ENCODE peak calls at places on chromosomes 13 and 19, in eight cellular contexts. One of them, this sample, is unnamed.

GRCh38 chr13:80382576-80382975 is 41.6 kb upstream of the SPRY2 start:
- DNase-seq in ELR: no peak
- DNase-seq in tibial artery: no peak
- DNase-seq in stimulated activated CD4-positive, alpha-beta T cell treated with anti-CD3 and anti-CD28 coated beads, TNF-alpha, amount 100 ng/mL, for 1 hour: no peak
- DNase-seq in H7: no peak
- DNase-seq in SJSA1: no peak
- DNase-seq in stimulated activated naive B cell treated with anti-CD40 and anti-IgM and Interleukin-4, amounts not matched to agents 10 μg/mL and 1 μg/mL and 100 μg/mL, for 72 hours: no peak
- DNase-seq in HL-60: no peak
- DNase-seq in this sample: no peak

GRCh38 chr19:29022165-29022564 is 190.8 kb downstream of the UQCRFS1 start:
- DNase-seq in stimulated activated naive B cell treated with anti-CD40 and anti-IgM and Interleukin-4, amounts not matched to agents 10 μg/mL and 1 μg/mL and 100 μg/mL, for 72 hours: no peak
- DNase-seq in stimulated activated CD4-positive, alpha-beta T cell treated with anti-CD3 and anti-CD28 coated beads, TNF-alpha, amount 100 ng/mL, for 1 hour: no peak
- DNase-seq in SJSA1: no peak
- DNase-seq in HL-60: no peak
- DNase-seq in tibial artery: no peak
- DNase-seq in H7: no peak
- DNase-seq in ELR: no peak
- DNase-seq in this sample: no peak

GRCh38 chr13:21542563-21542962 is 61.4 kb downstream of the MICU2 start:
- DNase-seq in stimulated activated naive B cell treated with anti-CD40 and anti-IgM and Interleukin-4, amounts not matched to agents 10 μg/mL and 1 μg/mL and 100 μg/mL, for 72 hours: no peak
- DNase-seq in ELR: no peak
- DNase-seq in H7: no peak
- DNase-seq in tibial artery: no peak
- DNase-seq in HL-60: no peak
- DNase-seq in SJSA1: no peak
- DNase-seq in stimulated activated CD4-positive, alpha-beta T cell treated with anti-CD3 and anti-CD28 coated beads, TNF-alpha, amount 100 ng/mL, for 1 hour: no peak
- DNase-seq in this sample: no peak

GRCh38 chr13:110812111-110812868 is 98.8 kb downstream of the ING1 start:
- DNase-seq in stimulated activated CD4-positive, alpha-beta T cell treated with anti-CD3 and anti-CD28 coated beads, TNF-alpha, amount 100 ng/mL, for 1 hour: no peak
- DNase-seq in HL-60: no peak
- DNase-seq in tibial artery: peak; percentile 66
- DNase-seq in H7: peak; percentile 90
- DNase-seq in ELR: no peak
- DNase-seq in stimulated activated naive B cell treated with anti-CD40 and anti-IgM and Interleukin-4, amounts not matched to agents 10 μg/mL and 1 μg/mL and 100 μg/mL, for 72 hours: no peak
- DNase-seq in SJSA1: no peak
- DNase-seq in this sample: no peak

GRCh38 chr19:6059996-6060599 is 50.2 kb downstream of the RFX2 start:
- DNase-seq in SJSA1: no peak
- DNase-seq in ELR: no peak
- DNase-seq in tibial artery: peak; percentile 47
- DNase-seq in H7: no peak
- DNase-seq in HL-60: no peak
- DNase-seq in stimulated activated naive B cell treated with anti-CD40 and anti-IgM and Interleukin-4, amounts not matched to agents 10 μg/mL and 1 μg/mL and 100 μg/mL, for 72 hours: no peak
- DNase-seq in stimulated activated CD4-positive, alpha-beta T cell treated with anti-CD3 and anti-CD28 coated beads, TNF-alpha, amount 100 ng/mL, for 1 hour: no peak
- DNase-seq in this sample: no peak

GRCh38 chr13:74132152-74132767 is 1.9 kb downstream of the KLF12 start:
- DNase-seq in H7: no peak
- DNase-seq in HL-60: no peak
- DNase-seq in SJSA1: peak; percentile 27
- DNase-seq in stimulated activated CD4-positive, alpha-beta T cell treated with anti-CD3 and anti-CD28 coated beads, TNF-alpha, amount 100 ng/mL, for 1 hour: no peak
- DNase-seq in tibial artery: no peak
- DNase-seq in stimulated activated naive B cell treated with anti-CD40 and anti-IgM and Interleukin-4, amounts not matched to agents 10 μg/mL and 1 μg/mL and 100 μg/mL, for 72 hours: no peak
- DNase-seq in ELR: peak; percentile 32
- DNase-seq in this sample: no peak

GRCh38 chr13:33279414-33279813 is 6.1 kb downstream of the STARD13 start:
- DNase-seq in SJSA1: no peak
- DNase-seq in H7: no peak
- DNase-seq in ELR: no peak
- DNase-seq in HL-60: no peak
- DNase-seq in stimulated activated CD4-positive, alpha-beta T cell treated with anti-CD3 and anti-CD28 coated beads, TNF-alpha, amount 100 ng/mL, for 1 hour: no peak
- DNase-seq in stimulated activated naive B cell treated with anti-CD40 and anti-IgM and Interleukin-4, amounts not matched to agents 10 μg/mL and 1 μg/mL and 100 μg/mL, for 72 hours: no peak
- DNase-seq in tibial artery: no peak
- DNase-seq in this sample: no peak

GRCh38 chr13:85347251-85347650 is 452.0 kb downstream of the SLITRK6 start:
- DNase-seq in stimulated activated naive B cell treated with anti-CD40 and anti-IgM and Interleukin-4, amounts not matched to agents 10 μg/mL and 1 μg/mL and 100 μg/mL, for 72 hours: no peak
- DNase-seq in H7: no peak
- DNase-seq in HL-60: no peak
- DNase-seq in stimulated activated CD4-positive, alpha-beta T cell treated with anti-CD3 and anti-CD28 coated beads, TNF-alpha, amount 100 ng/mL, for 1 hour: no peak
- DNase-seq in SJSA1: peak; percentile 82
- DNase-seq in ELR: peak; percentile 7
- DNase-seq in tibial artery: no peak
- DNase-seq in this sample: no peak

GRCh38 chr19:3970313-3970807 is 539 bp downstream of the DAPK3 start:
- DNase-seq in SJSA1: no peak
- DNase-seq in H7: no peak
- DNase-seq in stimulated activated naive B cell treated with anti-CD40 and anti-IgM and Interleukin-4, amounts not matched to agents 10 μg/mL and 1 μg/mL and 100 μg/mL, for 72 hours: no peak
- DNase-seq in stimulated activated CD4-positive, alpha-beta T cell treated with anti-CD3 and anti-CD28 coated beads, TNF-alpha, amount 100 ng/mL, for 1 hour: no peak
- DNase-seq in ELR: peak; percentile 22
- DNase-seq in HL-60: no peak
- DNase-seq in tibial artery: no peak
- DNase-seq in this sample: no peak

GRCh38 chr13:96834626-96835025 is 159.7 kb downstream of the OXGR1 start:
- DNase-seq in H7: no peak
- DNase-seq in SJSA1: no peak
- DNase-seq in stimulated activated CD4-positive, alpha-beta T cell treated with anti-CD3 and anti-CD28 coated beads, TNF-alpha, amount 100 ng/mL, for 1 hour: no peak
- DNase-seq in ELR: no peak
- DNase-seq in stimulated activated naive B cell treated with anti-CD40 and anti-IgM and Interleukin-4, amounts not matched to agents 10 μg/mL and 1 μg/mL and 100 μg/mL, for 72 hours: no peak
- DNase-seq in HL-60: no peak
- DNase-seq in tibial artery: no peak
- DNase-seq in this sample: no peak

GRCh38 chr19:57527136-57527881 is at the start of gene ZNF549:
- DNase-seq in ELR: peak; percentile 94
- DNase-seq in HL-60: peak; percentile 92
- DNase-seq in H7: peak; percentile 95
- DNase-seq in tibial artery: peak; percentile 93
- DNase-seq in SJSA1: peak; percentile 80
- DNase-seq in stimulated activated naive B cell treated with anti-CD40 and anti-IgM and Interleukin-4, amounts not matched to agents 10 μg/mL and 1 μg/mL and 100 μg/mL, for 72 hours: peak; percentile 87
- DNase-seq in stimulated activated CD4-positive, alpha-beta T cell treated with anti-CD3 and anti-CD28 coated beads, TNF-alpha, amount 100 ng/mL, for 1 hour: peak; percentile 63
- DNase-seq in this sample: no peak

GRCh38 chr19:12880551-12881171 is 588 bp downstream of the DNASE2 start:
- DNase-seq in SJSA1: no peak
- DNase-seq in tibial artery: peak; percentile 81
- DNase-seq in HL-60: no peak
- DNase-seq in ELR: peak; percentile 40
- DNase-seq in stimulated activated CD4-positive, alpha-beta T cell treated with anti-CD3 and anti-CD28 coated beads, TNF-alpha, amount 100 ng/mL, for 1 hour: no peak
- DNase-seq in stimulated activated naive B cell treated with anti-CD40 and anti-IgM and Interleukin-4, amounts not matched to agents 10 μg/mL and 1 μg/mL and 100 μg/mL, for 72 hours: peak; percentile 26
- DNase-seq in H7: peak; percentile 85
- DNase-seq in this sample: peak; percentile 46

GRCh38 chr13:109191422-109191821 is 562.0 kb downstream of the MYO16 start:
- DNase-seq in stimulated activated CD4-positive, alpha-beta T cell treated with anti-CD3 and anti-CD28 coated beads, TNF-alpha, amount 100 ng/mL, for 1 hour: no peak
- DNase-seq in H7: no peak
- DNase-seq in ELR: no peak
- DNase-seq in SJSA1: no peak
- DNase-seq in stimulated activated naive B cell treated with anti-CD40 and anti-IgM and Interleukin-4, amounts not matched to agents 10 μg/mL and 1 μg/mL and 100 μg/mL, for 72 hours: no peak
- DNase-seq in tibial artery: no peak
- DNase-seq in HL-60: no peak
- DNase-seq in this sample: no peak

GRCh38 chr19:46848389-46848788 is 2.3 kb downstream of the AP2S1 start:
- DNase-seq in ELR: no peak
- DNase-seq in stimulated activated CD4-positive, alpha-beta T cell treated with anti-CD3 and anti-CD28 coated beads, TNF-alpha, amount 100 ng/mL, for 1 hour: no peak
- DNase-seq in H7: no peak
- DNase-seq in tibial artery: no peak
- DNase-seq in SJSA1: no peak
- DNase-seq in HL-60: no peak
- DNase-seq in stimulated activated naive B cell treated with anti-CD40 and anti-IgM and Interleukin-4, amounts not matched to agents 10 μg/mL and 1 μg/mL and 100 μg/mL, for 72 hours: no peak
- DNase-seq in this sample: no peak

GRCh38 chr13:95676100-95676774 is 702 bp upstream of the DNAJC3 start:
- DNase-seq in ELR: peak; percentile 54
- DNase-seq in H7: peak; percentile 61
- DNase-seq in stimulated activated CD4-positive, alpha-beta T cell treated with anti-CD3 and anti-CD28 coated beads, TNF-alpha, amount 100 ng/mL, for 1 hour: no peak
- DNase-seq in HL-60: peak; percentile 80
- DNase-seq in stimulated activated naive B cell treated with anti-CD40 and anti-IgM and Interleukin-4, amounts not matched to agents 10 μg/mL and 1 μg/mL and 100 μg/mL, for 72 hours: no peak
- DNase-seq in SJSA1: no peak
- DNase-seq in tibial artery: no peak
- DNase-seq in this sample: peak; percentile 75

GRCh38 chr19:39144487-39145071 is 19.0 kb downstream of the PAK4 start:
- DNase-seq in H7: peak; percentile 75
- DNase-seq in SJSA1: no peak
- DNase-seq in tibial artery: no peak
- DNase-seq in HL-60: peak; percentile 9
- DNase-seq in stimulated activated CD4-positive, alpha-beta T cell treated with anti-CD3 and anti-CD28 coated beads, TNF-alpha, amount 100 ng/mL, for 1 hour: no peak
- DNase-seq in stimulated activated naive B cell treated with anti-CD40 and anti-IgM and Interleukin-4, amounts not matched to agents 10 μg/mL and 1 μg/mL and 100 μg/mL, for 72 hours: no peak
- DNase-seq in ELR: no peak
- DNase-seq in this sample: no peak

GRCh38 chr13:95176611-95177259 is 124.5 kb downstream of the ABCC4 start:
- DNase-seq in tibial artery: no peak
- DNase-seq in HL-60: no peak
- DNase-seq in SJSA1: no peak
- DNase-seq in stimulated activated naive B cell treated with anti-CD40 and anti-IgM and Interleukin-4, amounts not matched to agents 10 μg/mL and 1 μg/mL and 100 μg/mL, for 72 hours: no peak
- DNase-seq in H7: no peak
- DNase-seq in stimulated activated CD4-positive, alpha-beta T cell treated with anti-CD3 and anti-CD28 coated beads, TNF-alpha, amount 100 ng/mL, for 1 hour: no peak
- DNase-seq in ELR: no peak
- DNase-seq in this sample: no peak

GRCh38 chr13:30745917-30746686 is 10.8 kb downstream of the ALOX5AP start:
- DNase-seq in SJSA1: no peak
- DNase-seq in H7: no peak
- DNase-seq in stimulated activated naive B cell treated with anti-CD40 and anti-IgM and Interleukin-4, amounts not matched to agents 10 μg/mL and 1 μg/mL and 100 μg/mL, for 72 hours: no peak
- DNase-seq in tibial artery: no peak
- DNase-seq in ELR: no peak
- DNase-seq in stimulated activated CD4-positive, alpha-beta T cell treated with anti-CD3 and anti-CD28 coated beads, TNF-alpha, amount 100 ng/mL, for 1 hour: no peak
- DNase-seq in HL-60: peak; percentile 78
- DNase-seq in this sample: no peak